ENCODE peak calls at places on chromosomes 11 and 22, in four cellular contexts. T is AG10803, H is AG09309, B is fibroblast of lung. L is an unnamed sample.

GRCh38 chr11:7551571-7551970 is 37.8 kb downstream of the PPFIBP2 start:
- DNase-seq in T (peak; percentile 86), H (peak; percentile 55), B (peak; percentile 51), L (no peak)

GRCh38 chr11:128835741-128836410 is 31.2 kb downstream of the KCNJ1 start:
- DNase-seq in T (no peak), H (no peak), B (no peak), L (no peak)

GRCh38 chr11:2884424-2884815 is 1.2 kb downstream of the CDKN1C start:
- DNase-seq in T (peak; percentile 23), H (no peak), B (peak; percentile 45), L (no peak)

GRCh38 chr11:47004595-47005033 is 68.1 kb downstream of the CSTPP1 start:
- DNase-seq in T (peak; percentile 98), H (peak; percentile 92), B (peak; percentile 97), L (peak; percentile 92)

GRCh38 chr11:22304337-22304961 is 33.7 kb upstream of the SLC17A6 start:
- DNase-seq in T (peak; percentile 48), H (no peak), B (peak; percentile 41), L (peak; percentile 1)

GRCh38 chr22:40041738-40042137 is 47.0 kb downstream of the FAM83F start:
- DNase-seq in T (no peak), H (no peak), B (no peak), L (no peak)

GRCh38 chr11:131301306-131301705 is 69.1 kb upstream of the NTM start:
- DNase-seq in T (no peak), H (no peak), B (no peak), L (no peak)

GRCh38 chr11:58577441-58578135 is 1.3 kb upstream of the ZFP91 start:
- DNase-seq in T (peak; percentile 93), H (peak; percentile 91), B (peak; percentile 74), L (peak; percentile 73)

GRCh38 chr22:19884954-19885751 is 30.5 kb upstream of the GNB1L start:
- DNase-seq in T (peak; percentile 77), H (no peak), B (no peak), L (no peak)

GRCh38 chr11:27040302-27041115 is at the start of gene BBOX1:
- DNase-seq in T (no peak), H (no peak), B (no peak), L (no peak)

DNA sequence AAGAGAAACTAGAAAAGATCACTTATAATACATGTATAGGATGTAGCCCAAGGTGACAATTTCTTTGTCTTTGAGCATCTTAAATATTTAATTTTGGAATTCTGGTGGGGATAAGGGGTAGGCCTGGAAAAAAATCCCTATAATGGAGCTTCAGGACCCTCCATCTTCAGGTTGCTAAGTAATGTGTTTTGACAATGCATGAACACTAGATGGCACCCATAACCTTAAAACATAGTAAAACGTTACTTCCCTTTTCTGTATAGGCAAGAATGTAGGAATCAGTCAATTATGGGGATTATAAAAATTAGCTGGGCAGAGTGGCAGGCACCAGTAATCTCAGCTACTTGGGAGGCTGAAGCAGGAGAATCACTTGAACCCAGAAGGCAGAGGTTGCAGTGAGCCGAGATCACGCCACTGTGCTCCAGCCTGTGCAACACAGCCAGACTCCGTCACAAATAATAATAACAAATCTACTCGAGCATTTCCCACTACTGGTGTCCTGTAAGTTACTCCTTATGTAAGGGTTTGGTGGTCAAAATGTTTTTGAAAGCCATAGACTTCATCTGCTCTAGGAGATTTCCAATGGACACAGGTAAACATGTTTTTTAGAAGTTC is 541.9 kb upstream of the CCDC90B start:
- DNase-seq in T (peak; percentile 44), H (no peak), B (peak; percentile 59), L (no peak)
- TF ChIP-seq CTCF in T (peak; percentile 68), H (peak; percentile 50), B (peak; percentile 66), L (peak; percentile 64)

GRCh38 chr22:27526851-27527250 is 274.7 kb downstream of the MN1 start:
- DNase-seq in T (no peak), H (no peak), B (no peak), L (no peak)

GRCh38 chr22:27518583-27519437 is 282.7 kb downstream of the MN1 start:
- DNase-seq in T (no peak), H (no peak), B (no peak), L (no peak)

GRCh38 chr22:27525711-27526110 is 275.8 kb downstream of the MN1 start:
- DNase-seq in T (no peak), H (no peak), B (no peak), L (no peak)

GRCh38 chr22:27523711-27524110 is 277.8 kb downstream of the MN1 start:
- DNase-seq in T (no peak), H (no peak), B (no peak), L (no peak)
- TF ChIP-seq CTCF in T (no peak), H (no peak), B (no peak), L (no peak)

DNA sequence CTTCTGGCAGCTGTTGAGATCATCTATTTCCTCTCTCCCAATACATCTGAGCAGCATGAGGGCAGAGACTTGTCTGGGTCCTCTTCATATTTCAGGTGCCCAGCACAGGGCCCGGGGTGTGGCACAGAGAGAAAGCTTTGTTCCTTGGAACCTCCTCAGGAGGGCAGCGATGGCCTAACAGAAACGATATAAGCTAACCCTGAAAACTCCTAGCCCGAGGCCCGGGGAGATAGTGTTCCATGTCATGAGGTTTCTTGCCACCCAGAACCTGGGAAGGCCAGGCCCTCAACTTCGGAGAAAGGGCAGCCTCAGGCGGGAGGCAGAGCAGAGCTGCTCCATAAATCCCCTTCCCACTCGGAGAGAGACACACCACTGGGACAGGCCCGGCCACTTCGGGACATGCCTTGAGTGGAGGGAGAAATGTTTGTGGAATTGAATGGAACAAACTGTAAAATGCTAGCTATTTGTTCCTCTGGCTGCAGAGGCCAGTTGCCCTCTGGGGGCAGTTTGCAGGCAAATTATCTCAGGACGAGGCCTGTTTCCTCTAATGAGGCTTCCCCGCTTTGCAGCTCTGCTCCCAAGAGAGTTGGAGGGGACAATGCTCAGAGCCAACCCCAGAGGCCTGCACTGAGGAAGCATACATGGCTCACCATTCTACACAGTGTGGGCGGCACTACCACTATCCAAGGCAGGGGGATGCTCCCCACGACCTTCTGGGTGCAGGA is 11.6 kb downstream of the ARRB1 start:
- DNase-seq in T (no peak), H (no peak), B (no peak), L (no peak)
- TF ChIP-seq CTCF in T (no peak), H (no peak), B (peak; percentile 8), L (no peak)

DNA sequence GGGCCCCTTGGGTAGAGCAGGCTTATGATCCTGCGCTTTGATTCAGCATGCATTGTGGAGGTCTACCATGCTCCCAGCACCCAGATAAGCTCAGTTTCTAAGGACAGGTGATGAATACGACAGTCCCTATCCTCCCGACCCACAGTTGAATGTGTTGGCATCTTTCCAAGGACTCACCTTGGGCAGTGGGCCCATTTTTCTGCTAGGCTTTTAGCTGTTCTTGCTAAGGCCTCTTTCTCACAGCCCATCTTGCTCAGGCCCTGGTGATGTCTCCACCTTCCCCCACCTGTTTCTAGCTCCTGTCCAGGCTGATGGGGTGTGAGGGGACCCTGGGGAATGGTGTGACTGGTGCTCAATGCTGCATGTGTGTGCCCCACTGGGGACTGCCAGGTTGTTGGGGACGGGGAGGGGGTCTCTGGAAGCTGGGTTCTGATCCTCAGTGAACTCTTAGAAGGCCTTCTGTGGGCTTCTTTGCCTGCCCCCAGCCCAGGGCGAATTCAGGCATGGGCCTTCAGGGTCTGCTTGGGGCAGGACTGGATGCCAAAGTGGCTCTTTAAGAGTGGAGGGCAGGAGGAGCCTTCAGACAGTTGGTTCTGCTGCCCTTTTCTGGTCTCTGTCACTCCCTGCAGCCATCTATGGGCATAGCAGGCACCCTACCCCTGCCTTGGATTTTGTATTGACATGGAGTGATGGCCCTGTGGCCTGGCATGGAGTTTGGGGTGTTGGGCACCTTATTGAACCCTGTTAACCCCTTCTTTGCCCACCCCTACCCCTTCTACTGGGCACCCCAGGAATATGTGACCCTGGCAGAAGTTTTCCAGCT is 33.1 kb downstream of the PHLDB1 start:
- DNase-seq in T (no peak), H (no peak), B (no peak), L (no peak)
- TF ChIP-seq CTCF in T (no peak), H (peak; percentile 16), B (no peak), L (no peak)

GRCh38 chr22:42637555-42637954 is 2.8 kb downstream of the ATP5MGL start:
- DNase-seq in T (no peak), H (no peak), B (no peak), L (no peak)
- TF ChIP-seq CTCF in T (no peak), H (no peak), B (no peak), L (no peak)

DNA sequence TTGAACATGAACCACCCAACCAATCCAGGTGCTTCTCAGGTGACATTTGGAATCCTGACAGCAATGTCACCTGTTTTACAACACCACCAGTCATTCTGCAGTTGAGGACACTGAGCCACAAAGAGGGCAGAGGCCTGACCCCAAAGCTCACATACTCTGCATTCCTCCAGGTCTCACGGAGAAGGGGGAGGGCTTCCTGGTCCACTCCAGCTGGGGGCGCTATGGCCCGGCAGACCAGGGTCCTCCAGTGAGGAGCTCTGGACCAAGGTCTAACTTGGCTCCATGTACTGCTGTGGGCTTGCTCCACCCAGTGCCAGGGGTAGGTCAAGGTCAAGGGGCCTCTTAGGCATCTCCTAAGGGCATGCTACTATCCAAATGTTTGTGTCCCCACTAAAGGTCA is 1.5 kb upstream of the PNPLA3 start:
- DNase-seq in T (no peak), H (no peak), B (no peak), L (no peak)
- TF ChIP-seq CTCF in T (peak; percentile 11), H (no peak), B (no peak), L (no peak)

DNA sequence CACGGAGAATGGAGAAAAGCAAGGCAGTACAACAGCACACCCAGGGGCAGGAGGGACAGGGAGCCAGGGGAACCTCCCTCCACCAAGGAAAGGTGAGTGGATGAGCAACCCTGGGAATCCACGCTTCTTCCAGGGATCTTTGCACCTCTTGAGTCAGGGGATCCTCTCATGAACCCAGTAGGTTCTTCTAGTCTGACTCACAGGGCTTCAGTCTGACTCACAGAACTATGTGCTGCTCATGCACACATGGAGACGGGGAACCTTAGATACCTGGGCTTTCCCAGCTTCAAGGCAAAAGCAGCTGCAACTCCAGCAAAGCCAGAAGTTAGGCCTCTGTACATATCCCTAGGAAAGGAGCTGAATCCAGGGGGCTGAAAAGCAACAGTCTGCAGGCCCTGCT is 1021.4 kb upstream of the TENM4 start:
- DNase-seq in T (no peak), H (no peak), B (peak; percentile 2), L (no peak)
- TF ChIP-seq CTCF in T (no peak), H (no peak), B (no peak), L (no peak)

GRCh38 chr11:119614227-119615002 is 114.6 kb downstream of the NECTIN1 start:
- DNase-seq in T (no peak), H (no peak), B (no peak), L (no peak)
- TF ChIP-seq CTCF in T (no peak), H (no peak), B (no peak), L (no peak)

DNA sequence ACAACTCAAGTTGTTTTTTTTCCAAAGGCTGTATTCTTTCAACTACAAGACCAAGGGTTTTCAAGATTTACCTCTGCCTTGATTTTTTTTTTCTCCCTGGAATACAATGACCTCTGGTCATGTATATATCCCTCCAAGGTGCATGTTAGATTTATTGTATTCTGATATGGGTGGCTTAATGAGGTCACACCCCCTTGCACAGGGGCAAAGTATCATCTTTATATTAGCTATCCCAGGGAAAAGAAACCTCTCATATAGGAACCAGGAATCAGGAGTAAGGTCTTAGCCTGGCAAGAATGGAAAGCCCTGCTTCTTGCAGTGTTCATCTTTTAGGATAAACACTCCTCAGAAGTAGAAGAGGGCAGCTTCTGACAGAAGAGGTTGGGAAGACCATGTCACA is 516.9 kb upstream of the TENM4 start:
- DNase-seq in T (no peak), H (no peak), B (no peak), L (no peak)
- TF ChIP-seq CTCF in T (no peak), H (no peak), B (no peak), L (no peak)